ENCODE peak calls at places on chromosomes 2 and 18, in ten cellular contexts. F is AG08396, V is NCI-H1105, X is activated gamma-delta T cell treated with Interleukin-2 at 50 U/mL for 16 hours, A is cardiac muscle cell, G is KBM-7, O is cardiac fibroblast, U is NCI-H146, B is hepatocyte, R is colonic mucosa. I is an unnamed sample.

GRCh38 chr2:233803994-233804393 is 25.9 kb downstream of the MROH2A start:
- DNase-seq in F (no peak), V (no peak), X (no peak), A (no peak), G (no peak), O (no peak), U (no peak), B (no peak), R (peak), I (no peak)

GRCh38 chr2:173969886-173970285 is 4.7 kb upstream of the SP3 start:
- DNase-seq in F (no peak), V (no peak), X (no peak), A (no peak), G (no peak), O (peak), U (no peak), B (no peak), R (no peak), I (no peak)

GRCh38 chr2:200483729-200484198 is 26.1 kb downstream of the KCTD18 start:
- DNase-seq in F (no peak), V (no peak), X (no peak), A (peak), G (peak), O (peak), U (peak), B (peak), R (peak), I (peak)

GRCh38 chr18:36284671-36285295 is 12.7 kb upstream of the FHOD3 start:
- DNase-seq in F (peak), V (peak), X (peak), A (peak), G (peak), O (peak), U (peak), B (peak), R (peak), I (peak)

GRCh38 chr2:96213379-96213778 is 4.8 kb upstream of the STARD7 start:
- DNase-seq in F (no peak), V (no peak), X (no peak), A (no peak), G (no peak), O (no peak), U (no peak), B (no peak), R (no peak), I (no peak)

GRCh38 chr2:84888401-84889276 is 7.8 kb upstream of the TRABD2A start:
- DNase-seq in F (no peak), V (no peak), X (peak), A (peak), G (peak), O (peak), U (no peak), B (peak), R (peak), I (peak)

GRCh38 chr2:40395169-40396023 is 56.5 kb downstream of the SLC8A1 start:
- DNase-seq in F (no peak), V (no peak), X (no peak), A (no peak), G (no peak), O (peak), U (no peak), B (no peak), R (no peak), I (no peak)

GRCh38 chr2:224780814-224781213 is 64.6 kb upstream of the CCDC195 start:
- DNase-seq in F (no peak), V (no peak), X (no peak), A (no peak), G (no peak), O (no peak), U (no peak), B (no peak), R (no peak), I (no peak)

GRCh38 chr2:71716697-71717624 is 263.6 kb downstream of the DYSF start:
- DNase-seq in F (peak), V (no peak), X (no peak), A (peak), G (no peak), O (peak), U (no peak), B (no peak), R (peak), I (peak)

GRCh38 chr2:229129738-229130371 is 141.2 kb downstream of the PID1 start:
- DNase-seq in F (peak), V (no peak), X (no peak), A (peak), G (no peak), O (peak), U (no peak), B (peak), R (peak), I (peak)